ENCODE peak calls at places on chromosomes 6 and 20, in five cellular contexts. G is Calu3, Y is esophagus muscularis mucosa, A is WERI-Rb-1, T is bronchial epithelial cell. N is an unnamed sample.

GRCh38 chr6:159800141-159800865 is at the start of gene PNLDC1:
- DNase-seq in T (no peak), A (no peak), Y (no peak), G (no peak), N (no peak)

GRCh38 chr6:34465551-34466241 is at the start of gene PACSIN1:
- DNase-seq in T (no peak), A (peak), G (peak), Y (no peak), N (no peak)

GRCh38 chr6:73548458-73549446 is 27.9 kb upstream of the EEF1A1 start:
- DNase-seq in G (no peak), T (no peak), A (no peak), Y (no peak), N (no peak)

GRCh38 chr6:104526383-104526782 is 333.3 kb downstream of the HACE1 start:
- DNase-seq in Y (no peak), T (no peak), A (no peak), G (peak), N (no peak)

GRCh38 chr20:62845818-62846527 is 15.6 kb downstream of the TCFL5 start:
- DNase-seq in A (no peak), T (no peak), G (no peak), Y (no peak), N (no peak)

GRCh38 chr6:7106752-7107577 is 796 bp upstream of the RREB1 start:
- DNase-seq in G (peak), A (peak), Y (no peak), T (no peak), N (no peak)

GRCh38 chr6:149457316-149457884 is 27.4 kb downstream of the ZC3H12D start:
- DNase-seq in T (no peak), A (no peak), G (no peak), Y (no peak), N (no peak)

GRCh38 chr20:44431502-44432234 is 44.0 kb upstream of the TTPAL start:
- DNase-seq in A (no peak), T (no peak), Y (no peak), G (no peak), N (no peak)

GRCh38 chr6:3406928-3407809 is 49.7 kb downstream of the SLC22A23 start:
- DNase-seq in A (no peak), Y (no peak), T (no peak), G (no peak), N (no peak)

GRCh38 chr20:7540018-7540417 is 400.2 kb downstream of the HAO1 start:
- DNase-seq in T (no peak), Y (no peak), G (no peak), A (no peak), N (no peak)

N was measured in MCF 10A.